ENCODE peak calls at places on chromosomes 3 and 15, in eight cellular contexts. One of them, this sample, is unnamed.

GRCh38 chr3:76096836-76097587 is 311.7 kb upstream of the ZNF717 start:
- DNase-seq in neural progenitor cell: no peak
- DNase-seq in SJSA1: no peak
- DNase-seq in heart right ventricle: no peak
- DNase-seq in IMR-90: peak; percentile 3
- DNase-seq in mesendoderm: no peak
- DNase-seq in stomach: no peak
- DNase-seq in CD4-positive, alpha-beta memory T cell: no peak
- DNase-seq in this sample: no peak

GRCh38 chr15:68343579-68344225 is 66.2 kb downstream of the FEM1B start:
- DNase-seq in heart right ventricle: no peak
- DNase-seq in neural progenitor cell: no peak
- DNase-seq in stomach: no peak
- DNase-seq in CD4-positive, alpha-beta memory T cell: no peak
- DNase-seq in SJSA1: no peak
- DNase-seq in IMR-90: no peak
- DNase-seq in mesendoderm: no peak
- DNase-seq in this sample: no peak

GRCh38 chr15:32028921-32029320 is 1.4 kb upstream of the CHRNA7 start:
- DNase-seq in CD4-positive, alpha-beta memory T cell: no peak
- DNase-seq in heart right ventricle: no peak
- DNase-seq in SJSA1: no peak
- DNase-seq in neural progenitor cell: peak; percentile 85
- DNase-seq in stomach: no peak
- DNase-seq in IMR-90: no peak
- DNase-seq in mesendoderm: peak; percentile 82
- DNase-seq in this sample: no peak

GRCh38 chr15:58060575-58060974 is 4.9 kb downstream of the ALDH1A2 start:
- DNase-seq in mesendoderm: no peak
- DNase-seq in SJSA1: no peak
- DNase-seq in heart right ventricle: no peak
- DNase-seq in stomach: no peak
- DNase-seq in neural progenitor cell: no peak
- DNase-seq in IMR-90: no peak
- DNase-seq in CD4-positive, alpha-beta memory T cell: no peak
- DNase-seq in this sample: no peak

GRCh38 chr15:100002787-100003536 is 269.7 kb upstream of the LYSMD4 start:
- DNase-seq in stomach: no peak
- DNase-seq in CD4-positive, alpha-beta memory T cell: no peak
- DNase-seq in SJSA1: no peak
- DNase-seq in heart right ventricle: no peak
- DNase-seq in neural progenitor cell: no peak
- DNase-seq in mesendoderm: no peak
- DNase-seq in IMR-90: no peak
- DNase-seq in this sample: no peak

GRCh38 chr15:56869573-56869972 is 48.9 kb upstream of the TCF12 start:
- DNase-seq in IMR-90: no peak
- DNase-seq in heart right ventricle: peak; percentile 24
- DNase-seq in neural progenitor cell: peak; percentile 57
- DNase-seq in CD4-positive, alpha-beta memory T cell: no peak
- DNase-seq in stomach: peak; percentile 36
- DNase-seq in mesendoderm: peak; percentile 14
- DNase-seq in SJSA1: peak; percentile 48
- DNase-seq in this sample: no peak

GRCh38 chr3:6799264-6799915 is 61.5 kb upstream of the GRM7 start:
- DNase-seq in SJSA1: no peak
- DNase-seq in neural progenitor cell: peak; percentile 61
- DNase-seq in mesendoderm: peak; percentile 30
- DNase-seq in heart right ventricle: peak; percentile 9
- DNase-seq in CD4-positive, alpha-beta memory T cell: peak; percentile 1
- DNase-seq in stomach: peak; percentile 37
- DNase-seq in IMR-90: no peak
- DNase-seq in this sample: peak; percentile 39

GRCh38 chr3:29697989-29698388 is 417.1 kb downstream of the RBMS3 start:
- DNase-seq in stomach: no peak
- DNase-seq in SJSA1: no peak
- DNase-seq in heart right ventricle: no peak
- DNase-seq in mesendoderm: no peak
- DNase-seq in IMR-90: peak; percentile 58
- DNase-seq in neural progenitor cell: no peak
- DNase-seq in CD4-positive, alpha-beta memory T cell: no peak
- DNase-seq in this sample: no peak

GRCh38 chr3:80052271-80052670 is 284.5 kb upstream of the ROBO1 start:
- DNase-seq in CD4-positive, alpha-beta memory T cell: no peak
- DNase-seq in stomach: no peak
- DNase-seq in SJSA1: no peak
- DNase-seq in heart right ventricle: no peak
- DNase-seq in neural progenitor cell: no peak
- DNase-seq in IMR-90: no peak
- DNase-seq in mesendoderm: no peak
- DNase-seq in this sample: no peak

GRCh38 chr3:37591130-37591865 is 270.4 kb upstream of the CTDSPL start:
- DNase-seq in neural progenitor cell: no peak
- DNase-seq in stomach: no peak
- DNase-seq in mesendoderm: no peak
- DNase-seq in IMR-90: no peak
- DNase-seq in CD4-positive, alpha-beta memory T cell: no peak
- DNase-seq in heart right ventricle: peak; percentile 27
- DNase-seq in SJSA1: no peak
- DNase-seq in this sample: no peak
- H3K4me3 ChIP-seq in neural progenitor cell: no peak overlapping the region
- H3K4me3 ChIP-seq in stomach: no peak overlapping the region
- H3K4me3 ChIP-seq in mesendoderm: no peak overlapping the region
- H3K4me3 ChIP-seq in IMR-90: no peak overlapping the region
- H3K4me3 ChIP-seq in CD4-positive, alpha-beta memory T cell: no peak overlapping the region
- H3K4me3 ChIP-seq in heart right ventricle: no peak overlapping the region
- H3K4me3 ChIP-seq in SJSA1: no peak overlapping the region
- H3K4me3 ChIP-seq in this sample: no peak overlapping the region

DNA sequence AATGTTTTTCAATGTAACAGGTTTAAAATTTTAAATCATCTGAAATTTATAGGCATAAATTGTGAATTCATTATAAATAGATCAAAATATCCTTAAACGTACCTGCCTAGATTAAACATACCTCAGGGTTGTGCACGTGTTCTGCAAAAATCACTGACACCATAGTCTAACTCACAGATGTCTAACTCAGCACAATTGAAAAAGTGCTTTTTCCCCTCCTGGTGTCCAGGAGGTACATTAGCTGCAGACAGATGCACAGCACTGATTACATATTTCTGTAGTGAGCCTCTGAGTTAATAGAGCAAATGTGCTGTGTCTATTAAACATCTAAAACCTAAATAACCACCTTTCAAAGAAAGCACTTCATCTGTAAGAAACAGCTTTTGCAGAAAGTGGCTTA is 10.7 kb downstream of the UQCC5 start:
- DNase-seq in SJSA1: no peak
- DNase-seq in CD4-positive, alpha-beta memory T cell: no peak
- DNase-seq in stomach: no peak
- DNase-seq in mesendoderm: no peak
- DNase-seq in IMR-90: no peak
- DNase-seq in neural progenitor cell: no peak
- DNase-seq in heart right ventricle: no peak
- DNase-seq in this sample: no peak
- H3K36me3 ChIP-seq in SJSA1: peaks cover 51% of the 10 kb centered on the region
- H3K36me3 ChIP-seq in CD4-positive, alpha-beta memory T cell: peaks cover 19% of the 10 kb centered on the region
- H3K36me3 ChIP-seq in stomach: peaks cover 79% of the 10 kb centered on the region
- H3K36me3 ChIP-seq in mesendoderm: peaks cover 5% of the 10 kb centered on the region
- H3K36me3 ChIP-seq in IMR-90: peaks cover 23% of the 10 kb centered on the region
- H3K36me3 ChIP-seq in neural progenitor cell: peaks cover 13% of the 10 kb centered on the region
- H3K36me3 ChIP-seq in heart right ventricle: peaks cover 96% of the 10 kb centered on the region
- H3K36me3 ChIP-seq in this sample: peaks cover 16% of the 10 kb centered on the region

DNA sequence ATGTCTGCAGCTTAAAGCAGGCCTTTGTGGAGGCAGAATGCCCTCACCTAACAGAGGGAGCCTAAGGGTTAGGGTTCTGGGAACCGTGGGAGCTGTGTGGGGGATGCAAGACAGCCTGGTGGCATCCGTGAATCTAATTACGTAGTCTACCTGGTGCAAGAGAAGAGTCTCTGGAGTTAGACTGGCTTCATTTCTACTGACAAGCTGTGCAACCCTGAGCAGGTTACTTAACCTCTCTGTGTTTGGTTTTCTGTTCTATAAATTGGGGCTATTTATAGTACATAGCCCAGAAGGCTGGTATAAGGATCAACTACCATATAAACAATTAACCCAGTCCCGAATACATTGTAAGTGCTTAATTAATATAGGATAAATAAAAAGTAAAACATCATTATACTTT is 8.3 kb downstream of the TNFAIP8L3 start:
- DNase-seq in SJSA1: no peak
- DNase-seq in CD4-positive, alpha-beta memory T cell: no peak
- DNase-seq in neural progenitor cell: no peak
- DNase-seq in stomach: no peak
- DNase-seq in heart right ventricle: no peak
- DNase-seq in IMR-90: no peak
- DNase-seq in mesendoderm: no peak
- DNase-seq in this sample: no peak
- H3K4me1 ChIP-seq in SJSA1: no peaks in the 10 kb centered on the region
- H3K4me1 ChIP-seq in CD4-positive, alpha-beta memory T cell: no peaks in the 10 kb centered on the region
- H3K4me1 ChIP-seq in neural progenitor cell: no peaks in the 10 kb centered on the region
- H3K4me1 ChIP-seq in stomach: no peaks in the 10 kb centered on the region
- H3K4me1 ChIP-seq in heart right ventricle: no peaks in the 10 kb centered on the region
- H3K4me1 ChIP-seq in IMR-90: peaks cover 2% of the 10 kb centered on the region
- H3K4me1 ChIP-seq in mesendoderm: no peaks in the 10 kb centered on the region
- H3K4me1 ChIP-seq in this sample: peaks cover 1% of the 10 kb centered on the region

DNA sequence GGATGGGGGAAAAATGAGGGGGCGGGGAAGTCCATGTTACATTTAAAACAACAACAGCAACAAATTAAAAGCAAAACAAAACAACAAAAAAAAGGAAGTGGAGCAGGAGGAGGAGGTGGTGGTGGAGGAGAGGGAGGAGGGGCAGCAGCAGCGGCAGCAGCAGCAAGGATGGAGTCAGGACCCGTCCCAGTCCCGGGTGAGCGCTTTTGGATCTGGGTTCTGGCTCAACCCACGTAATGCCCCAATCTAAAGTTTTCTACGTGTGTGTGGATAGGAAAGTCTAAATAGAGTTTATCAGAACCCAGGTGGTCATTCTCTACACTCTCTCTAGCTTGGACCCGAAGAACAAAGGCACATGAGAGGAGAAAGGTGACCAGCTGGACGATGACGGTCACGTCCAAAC is 721 bp upstream of the ISL2 start:
- DNase-seq in stomach: no peak
- DNase-seq in heart right ventricle: no peak
- DNase-seq in SJSA1: peak; percentile 41
- DNase-seq in mesendoderm: peak; percentile 62
- DNase-seq in neural progenitor cell: peak; percentile 18
- DNase-seq in CD4-positive, alpha-beta memory T cell: peak; percentile 15
- DNase-seq in IMR-90: no peak
- DNase-seq in this sample: no peak
- H3K4me3 ChIP-seq in stomach: peak overlapping the region; percentile 49
- H3K4me3 ChIP-seq in heart right ventricle: no peak overlapping the region
- H3K4me3 ChIP-seq in SJSA1: peak overlapping the region; percentile 43
- H3K4me3 ChIP-seq in mesendoderm: peak overlapping the region; percentile 29
- H3K4me3 ChIP-seq in neural progenitor cell: peak overlapping the region; percentile 42
- H3K4me3 ChIP-seq in CD4-positive, alpha-beta memory T cell: peak overlapping the region; percentile 2
- H3K4me3 ChIP-seq in IMR-90: peak overlapping the region; percentile 49
- H3K4me3 ChIP-seq in this sample: no peak overlapping the region

GRCh38 chr3:40088527-40089170 is 220.9 kb upstream of the EIF1B start:
- DNase-seq in CD4-positive, alpha-beta memory T cell: no peak
- DNase-seq in heart right ventricle: no peak
- DNase-seq in neural progenitor cell: no peak
- DNase-seq in IMR-90: no peak
- DNase-seq in stomach: no peak
- DNase-seq in mesendoderm: no peak
- DNase-seq in SJSA1: no peak
- DNase-seq in this sample: no peak
- H3K36me3 ChIP-seq in CD4-positive, alpha-beta memory T cell: no peaks in the 10 kb centered on the region
- H3K36me3 ChIP-seq in heart right ventricle: no peaks in the 10 kb centered on the region
- H3K36me3 ChIP-seq in neural progenitor cell: no peaks in the 10 kb centered on the region
- H3K36me3 ChIP-seq in IMR-90: no peaks in the 10 kb centered on the region
- H3K36me3 ChIP-seq in stomach: no peaks in the 10 kb centered on the region
- H3K36me3 ChIP-seq in mesendoderm: no peaks in the 10 kb centered on the region
- H3K36me3 ChIP-seq in SJSA1: no peaks in the 10 kb centered on the region
- H3K36me3 ChIP-seq in this sample: no peaks in the 10 kb centered on the region

GRCh38 chr15:90565866-90566265 is 36.1 kb downstream of the CRTC3 start:
- DNase-seq in mesendoderm: no peak
- DNase-seq in heart right ventricle: no peak
- DNase-seq in IMR-90: no peak
- DNase-seq in CD4-positive, alpha-beta memory T cell: no peak
- DNase-seq in stomach: no peak
- DNase-seq in neural progenitor cell: no peak
- DNase-seq in SJSA1: no peak
- DNase-seq in this sample: no peak
- H3K4me1 ChIP-seq in mesendoderm: no peaks in the 10 kb centered on the region
- H3K4me1 ChIP-seq in heart right ventricle: peaks cover 37% of the 10 kb centered on the region
- H3K4me1 ChIP-seq in IMR-90: peaks cover 17% of the 10 kb centered on the region
- H3K4me1 ChIP-seq in CD4-positive, alpha-beta memory T cell: peaks cover 95% of the 10 kb centered on the region
- H3K4me1 ChIP-seq in stomach: peaks cover 24% of the 10 kb centered on the region
- H3K4me1 ChIP-seq in neural progenitor cell: peaks cover 21% of the 10 kb centered on the region
- H3K4me1 ChIP-seq in SJSA1: peaks cover 20% of the 10 kb centered on the region
- H3K4me1 ChIP-seq in this sample: peaks cover 39% of the 10 kb centered on the region

GRCh38 chr3:50370594-50370993 is 11.3 kb upstream of the TMEM115 start:
- DNase-seq in mesendoderm: peak; percentile 56
- DNase-seq in SJSA1: no peak
- DNase-seq in IMR-90: peak; percentile 23
- DNase-seq in neural progenitor cell: peak; percentile 62
- DNase-seq in stomach: no peak
- DNase-seq in heart right ventricle: no peak
- DNase-seq in CD4-positive, alpha-beta memory T cell: no peak
- DNase-seq in this sample: no peak

GRCh38 chr3:50369271-50369670 is 9.9 kb upstream of the TMEM115 start:
- DNase-seq in heart right ventricle: no peak
- DNase-seq in IMR-90: no peak
- DNase-seq in stomach: no peak
- DNase-seq in SJSA1: no peak
- DNase-seq in neural progenitor cell: no peak
- DNase-seq in mesendoderm: no peak
- DNase-seq in CD4-positive, alpha-beta memory T cell: no peak
- DNase-seq in this sample: no peak

GRCh38 chr3:50364573-50365079 is 5.3 kb upstream of the TMEM115 start:
- DNase-seq in SJSA1: no peak
- DNase-seq in stomach: peak; percentile 38
- DNase-seq in mesendoderm: peak; percentile 50
- DNase-seq in IMR-90: no peak
- DNase-seq in CD4-positive, alpha-beta memory T cell: no peak
- DNase-seq in neural progenitor cell: no peak
- DNase-seq in heart right ventricle: no peak
- DNase-seq in this sample: no peak

GRCh38 chr3:50365842-50366220 is 6.5 kb upstream of the TMEM115 start:
- DNase-seq in mesendoderm: no peak
- DNase-seq in SJSA1: no peak
- DNase-seq in IMR-90: no peak
- DNase-seq in stomach: no peak
- DNase-seq in heart right ventricle: no peak
- DNase-seq in neural progenitor cell: no peak
- DNase-seq in CD4-positive, alpha-beta memory T cell: no peak
- DNase-seq in this sample: no peak

GRCh38 chr3:50365080-50365841 is 5.9 kb upstream of the TMEM115 start:
- DNase-seq in IMR-90: peak; percentile 49
- DNase-seq in heart right ventricle: peak; percentile 80
- DNase-seq in CD4-positive, alpha-beta memory T cell: peak; percentile 92
- DNase-seq in SJSA1: no peak
- DNase-seq in neural progenitor cell: peak; percentile 88
- DNase-seq in mesendoderm: peak; percentile 93
- DNase-seq in stomach: peak; percentile 95
- DNase-seq in this sample: peak; percentile 76
- H3K4me3 ChIP-seq in IMR-90: peak overlapping the region; percentile 63
- H3K4me3 ChIP-seq in heart right ventricle: peak overlapping the region; percentile 42
- H3K4me3 ChIP-seq in CD4-positive, alpha-beta memory T cell: peak overlapping the region; percentile 100
- H3K4me3 ChIP-seq in SJSA1: no peak overlapping the region
- H3K4me3 ChIP-seq in neural progenitor cell: peak overlapping the region; percentile 54
- H3K4me3 ChIP-seq in mesendoderm: peak overlapping the region; percentile 43
- H3K4me3 ChIP-seq in stomach: peak overlapping the region; percentile 63
- H3K4me3 ChIP-seq in this sample: no peak overlapping the region

GRCh38 chr15:90624278-90624930 is 92.7 kb upstream of the BLM start:
- DNase-seq in heart right ventricle: no peak
- DNase-seq in CD4-positive, alpha-beta memory T cell: no peak
- DNase-seq in IMR-90: no peak
- DNase-seq in SJSA1: no peak
- DNase-seq in stomach: no peak
- DNase-seq in neural progenitor cell: no peak
- DNase-seq in mesendoderm: no peak
- DNase-seq in this sample: no peak
- H3K36me3 ChIP-seq in heart right ventricle: peaks cover 98% of the 10 kb centered on the region
- H3K36me3 ChIP-seq in CD4-positive, alpha-beta memory T cell: peaks cover 41% of the 10 kb centered on the region
- H3K36me3 ChIP-seq in IMR-90: peaks cover 64% of the 10 kb centered on the region
- H3K36me3 ChIP-seq in SJSA1: peaks cover 29% of the 10 kb centered on the region
- H3K36me3 ChIP-seq in stomach: peaks cover 97% of the 10 kb centered on the region
- H3K36me3 ChIP-seq in neural progenitor cell: no peaks in the 10 kb centered on the region
- H3K36me3 ChIP-seq in mesendoderm: no peaks in the 10 kb centered on the region
- H3K36me3 ChIP-seq in this sample: peaks cover 11% of the 10 kb centered on the region